ENCODE peak calls at places on chromosomes 16 and 17, in four cellular contexts. W, U, E and Q are unnamed samples.

GRCh38 chr16:77037696-77038347 is 153.2 kb upstream of the MON1B start:
- DNase-seq in E (no peak), U (no peak), W (no peak), Q (no peak)

GRCh38 chr16:58026139-58026704 is 668 bp downstream of the MMP15 start:
- DNase-seq in W (peak; percentile 46), E (peak; percentile 52), U (no peak), Q (no peak)

GRCh38 chr17:78412403-78412802 is 34.0 kb downstream of the PGS1 start:
- DNase-seq in U (no peak), E (peak; percentile 58), W (no peak), Q (no peak)

GRCh38 chr17:83032781-83033180 is 46.6 kb upstream of the METRNL start:
- DNase-seq in E (no peak), U (no peak), W (no peak), Q (no peak)

GRCh38 chr17:7130626-7131467 is 16.2 kb upstream of the ASGR2 start:
- DNase-seq in W (no peak), E (no peak), U (no peak), Q (no peak)

GRCh38 chr16:67393111-67393789 is at the start of gene TPPP3:
- DNase-seq in W (peak; percentile 90), E (peak; percentile 96), U (no peak), Q (peak; percentile 77)

GRCh38 chr17:67648032-67648761 is 69.5 kb upstream of the NOL11 start:
- DNase-seq in E (no peak), U (no peak), W (no peak), Q (peak; percentile 21)

GRCh38 chr17:74566132-74566753 is 1.1 kb downstream of the CD300H start:
- DNase-seq in E (peak; percentile 52), W (peak; percentile 82), U (no peak), Q (peak; percentile 18)

GRCh38 chr16:52852978-52853377 is 199.7 kb downstream of the CHD9NB start:
- DNase-seq in E (no peak), U (no peak), W (no peak), Q (no peak)

GRCh38 chr17:77851921-77852320 is 106.6 kb upstream of the TNRC6C start:
- DNase-seq in W (no peak), E (no peak), U (no peak), Q (no peak)

GRCh38 chr17:52024296-52024870 is 134.1 kb downstream of the CA10 start:
- DNase-seq in E (no peak), U (no peak), W (no peak), Q (no peak)

GRCh38 chr16:27218756-27219155 is 15.4 kb downstream of the KDM8 start:
- DNase-seq in U (no peak), W (no peak), E (no peak), Q (no peak)

GRCh38 chr17:27471321-27472269 is 15.3 kb downstream of the KSR1 start:
- DNase-seq in E (no peak), W (no peak), U (peak; percentile 97), Q (no peak)

GRCh38 chr16:21283521-21284289 is 5.6 kb upstream of the CRYM start:
- DNase-seq in W (peak; percentile 79), E (no peak), U (no peak), Q (peak; percentile 51)

GRCh38 chr17:50547736-50548083 is 736 bp downstream of the SPATA20 start:
- DNase-seq in E (no peak), U (no peak), W (no peak), Q (no peak)

GRCh38 chr17:557371-557770 is 157.3 kb downstream of the VPS53 start:
- DNase-seq in E (no peak), W (no peak), U (no peak), Q (no peak)

GRCh38 chr16:49890876-49891275 is 35.0 kb upstream of the ZNF423 start:
- DNase-seq in U (no peak), E (peak; percentile 37), W (peak; percentile 77), Q (no peak)

GRCh38 chr16:70475054-70475871 is 20.9 kb downstream of the FCSK start:
- DNase-seq in W (no peak), E (no peak), U (no peak), Q (no peak)

GRCh38 chr17:27666831-27667560 is 36.0 kb downstream of the LGALS9 start:
- DNase-seq in U (no peak), W (no peak), E (no peak), Q (no peak)

GRCh38 chr17:78883090-78883532 is 19.9 kb downstream of the CEP295NL start:
- DNase-seq in E (peak; percentile 82), U (no peak), W (no peak), Q (peak; percentile 92)

GRCh38 chr17:78608804-78609186 is 31.6 kb upstream of the DNAH17 start:
- DNase-seq in U (no peak), E (no peak), W (no peak), Q (no peak)

GRCh38 chr17:13596241-13596941 is 5.3 kb downstream of the HS3ST3A1 start:
- DNase-seq in W (no peak), U (no peak), E (no peak), Q (no peak)

GRCh38 chr16:82024274-82024673 is 10.8 kb upstream of the HSD17B2 start:
- DNase-seq in U (no peak), W (no peak), E (no peak), Q (peak; percentile 32)

GRCh38 chr16:87978127-87978526 is 26.9 kb downstream of the BANP start:
- DNase-seq in E (no peak), U (no peak), W (no peak), Q (no peak)

GRCh38 chr17:49444384-49444783 is 29.7 kb upstream of the PHB1 start:
- DNase-seq in E (no peak), W (no peak), U (no peak), Q (no peak)

GRCh38 chr16:22948603-22949368 is 134.8 kb downstream of the HS3ST2 start:
- DNase-seq in U (peak; percentile 8), W (peak; percentile 88), E (peak; percentile 86), Q (peak; percentile 82)

GRCh38 chr16:81035975-81036750 is 521 bp downstream of the ATMIN start:
- DNase-seq in E (peak; percentile 70), U (no peak), W (peak; percentile 54), Q (peak; percentile 11)

GRCh38 chr17:65027305-65027704 is 29.2 kb downstream of the GNA13 start:
- DNase-seq in W (peak; percentile 41), E (peak; percentile 55), U (peak; percentile 45), Q (peak; percentile 15)

GRCh38 chr17:63827801-63828221 is 348 bp upstream of the FTSJ3 start:
- DNase-seq in W (no peak), U (no peak), E (no peak), Q (no peak)

GRCh38 chr17:37614391-37614790 is 5.2 kb upstream of the SYNRG start:
- DNase-seq in U (no peak), W (no peak), E (no peak), Q (no peak)

GRCh38 chr17:8487130-8487645 is 51.5 kb downstream of the NDEL1 start:
- DNase-seq in E (no peak), U (no peak), W (no peak), Q (no peak)

GRCh38 chr16:53518550-53519416 is 15.8 kb upstream of the AKTIP start:
- DNase-seq in E (no peak), U (peak; percentile 97), W (no peak), Q (no peak)

GRCh38 chr17:6713130-6713917 is at the start of gene SLC13A5:
- DNase-seq in E (peak; percentile 49), W (peak; percentile 87), U (no peak), Q (peak; percentile 87)

GRCh38 chr16:24610421-24610765 is 71.0 kb downstream of the RBBP6 start:
- DNase-seq in U (no peak), W (peak; percentile 45), E (no peak), Q (no peak)

GRCh38 chr17:13484020-13484419 is 117.7 kb downstream of the HS3ST3A1 start:
- DNase-seq in U (no peak), E (no peak), W (no peak), Q (no peak)

DNA sequence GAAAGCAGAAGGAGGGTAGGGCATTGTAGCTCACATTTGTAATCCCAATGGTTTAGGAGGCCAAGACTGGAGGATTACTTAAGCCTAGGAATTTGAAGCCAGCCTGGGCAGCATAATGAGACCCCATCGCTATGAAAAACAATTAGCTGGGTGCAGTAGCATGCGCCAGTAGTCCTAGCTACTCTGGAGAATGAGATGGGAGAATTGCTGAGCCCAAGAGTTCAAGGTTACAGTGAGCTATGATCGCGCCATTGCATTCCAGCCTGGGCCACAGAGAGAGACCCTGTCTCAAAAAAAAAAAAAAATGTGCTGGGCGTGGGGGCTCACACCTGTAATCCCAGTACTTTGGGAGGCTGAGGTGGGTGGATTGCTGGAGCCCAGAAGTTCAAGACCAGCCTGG is 5.0 kb downstream of the ATF7IP2 start:
- DNase-seq in W (no peak), U (no peak), E (no peak), Q (peak; percentile 69)
- TF ChIP-seq NR2C2 in W (no peak), U (no peak), E (no peak), Q (no peak)

DNA sequence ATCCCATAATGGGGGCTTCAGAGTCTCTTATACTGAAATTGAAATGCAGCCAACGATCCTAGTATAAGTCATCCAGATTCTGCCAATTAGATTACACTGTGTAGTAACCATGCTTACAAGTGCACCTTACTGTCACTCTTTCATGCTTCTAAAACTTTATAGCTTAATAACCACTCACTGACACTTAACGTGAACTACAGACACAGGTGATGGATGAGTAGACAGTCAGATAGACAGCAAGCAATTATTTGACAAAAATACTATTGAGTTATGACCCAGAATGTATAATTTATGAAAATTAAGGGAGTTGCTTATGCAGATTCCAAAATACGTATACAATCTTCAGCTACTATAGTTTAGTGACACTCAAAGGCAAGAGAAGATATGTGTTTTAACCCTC is 6.3 kb downstream of the CDH8 start:
- DNase-seq in U (no peak), E (no peak), W (no peak), Q (no peak)
- TF ChIP-seq NR2C2 in U (no peak), E (no peak), W (no peak), Q (no peak)

DNA sequence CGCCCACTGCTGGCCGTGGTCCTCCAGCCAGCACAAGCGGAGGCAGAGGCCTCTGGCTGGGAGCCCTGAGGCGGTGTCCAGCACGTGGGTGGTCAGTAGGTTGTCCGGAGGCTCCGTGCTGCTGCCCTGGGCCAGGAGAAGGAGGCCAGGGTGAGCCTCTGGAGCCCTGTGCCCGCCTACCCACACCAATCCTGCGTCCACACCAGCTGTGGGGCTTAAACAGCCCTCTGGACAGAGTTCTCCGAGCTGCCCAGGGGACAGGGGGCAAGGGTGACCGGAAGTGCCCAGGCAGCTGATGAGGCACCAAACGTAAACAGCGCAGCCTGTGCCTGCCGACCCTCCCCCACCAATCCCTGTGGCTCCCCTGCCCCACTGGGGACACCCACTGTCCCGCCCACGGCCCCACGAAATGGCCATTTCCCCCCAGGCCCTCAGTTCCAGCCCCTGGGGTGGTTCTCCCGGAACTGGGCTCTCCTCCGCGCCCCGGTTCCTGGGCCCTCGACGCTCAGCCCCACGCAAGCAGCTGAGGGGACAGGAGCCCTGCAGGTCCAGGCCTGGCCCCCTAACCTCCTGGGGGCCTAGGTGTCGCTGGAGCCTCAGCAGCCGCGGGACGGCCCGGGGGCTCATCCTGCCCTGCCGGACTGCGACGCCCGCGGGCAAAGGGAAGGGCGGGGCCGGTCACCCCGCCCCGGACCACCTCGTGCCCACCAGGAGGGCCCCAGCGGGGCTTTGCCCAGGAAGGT is 27.9 kb upstream of the DBNDD1 start:
- DNase-seq in E (peak; percentile 31), U (no peak), W (peak; percentile 29), Q (peak; percentile 45)
- TF ChIP-seq NR2C2 in E (no peak), U (no peak), W (no peak), Q (peak; percentile 74)

DNA sequence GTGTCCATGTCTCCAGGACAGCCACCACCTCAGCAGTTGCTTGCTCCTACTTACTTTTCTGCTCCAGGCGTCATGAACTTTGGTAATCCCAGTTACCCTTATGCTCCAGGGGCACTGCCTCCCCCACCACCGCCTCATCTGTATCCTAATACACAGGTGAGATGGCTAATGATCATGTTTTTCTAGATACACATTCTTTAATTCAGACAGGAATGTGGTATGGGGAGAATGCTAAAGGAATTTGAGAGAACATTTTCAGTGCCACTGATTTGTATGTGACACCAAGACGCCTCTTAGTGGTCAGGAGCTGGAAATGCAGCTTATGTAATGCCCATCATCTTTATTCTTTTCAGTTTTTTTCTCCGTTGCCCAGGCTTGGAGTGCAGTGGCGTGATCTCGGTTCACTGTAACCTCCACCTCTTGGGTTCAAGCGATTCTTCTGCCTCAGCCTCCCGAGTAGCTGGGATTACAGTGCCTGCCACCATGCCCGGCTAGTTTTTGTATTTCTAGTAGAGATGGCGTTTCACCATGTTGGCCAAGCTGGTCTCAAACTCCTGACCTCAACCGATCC is 8.9 kb upstream of the RAPGEFL1 start:
- DNase-seq in W (no peak), E (peak; percentile 44), U (peak; percentile 15), Q (peak; percentile 77)
- TF ChIP-seq NR2C2 in W (no peak), E (no peak), U (no peak), Q (no peak)